ENCODE peak calls at places on chromosomes 16 and 17, in five cellular contexts. X, G, I, A and K are unnamed samples.

GRCh38 chr16:3952342-3953131 is 72.0 kb upstream of the CREBBP start:
- DNase-seq in G (no peak), X (no peak), I (no peak), A (peak), K (no peak)

GRCh38 chr17:73192219-73192893 is 499 bp upstream of the COG1 start:
- DNase-seq in X (peak), I (peak), A (no peak), G (peak), K (peak)

GRCh38 chr16:22692034-22692433 is 121.9 kb upstream of the HS3ST2 start:
- DNase-seq in I (peak), A (no peak), G (no peak), X (no peak), K (no peak)

GRCh38 chr16:83915081-83915480 is 16.2 kb downstream of the MLYCD start:
- DNase-seq in I (no peak), A (no peak), X (no peak), G (no peak), K (no peak)

GRCh38 chr16:17271687-17272086 is 199.1 kb downstream of the XYLT1 start:
- DNase-seq in I (no peak), A (no peak), G (no peak), X (peak), K (no peak)

GRCh38 chr17:62093188-62094155 is 28.4 kb upstream of the MED13 start:
- DNase-seq in I (peak), G (peak), X (no peak), A (no peak), K (no peak)

GRCh38 chr16:78321611-78322010 is 222.2 kb downstream of the WWOX start:
- DNase-seq in X (no peak), I (no peak), G (no peak), A (no peak), K (no peak)

GRCh38 chr17:58081641-58082340 is 1.4 kb upstream of the DYNLL2 start:
- DNase-seq in A (no peak), G (no peak), I (no peak), X (no peak), K (no peak)

GRCh38 chr16:14510939-14511797 is 118.9 kb downstream of the PARN start:
- DNase-seq in A (no peak), X (no peak), G (no peak), I (peak), K (no peak)

GRCh38 chr17:44324092-44324570 is 492 bp downstream of the SLC25A39 start:
- DNase-seq in I (peak), A (no peak), G (no peak), X (no peak), K (no peak)

GRCh38 chr17:41678907-41679739 is 9.6 kb upstream of the EIF1 start:
- DNase-seq in A (no peak), X (no peak), G (no peak), I (peak), K (no peak)

GRCh38 chr16:48393843-48394703 is 8.9 kb upstream of the SIAH1 start:
- DNase-seq in A (no peak), X (peak), G (no peak), I (peak), K (no peak)

GRCh38 chr17:67831268-67831667 is 6.0 kb downstream of the BPTF start:
- DNase-seq in A (no peak), X (no peak), I (no peak), G (no peak), K (no peak)

GRCh38 chr17:67834634-67835033 is 9.3 kb downstream of the BPTF start:
- DNase-seq in A (no peak), G (no peak), I (no peak), X (no peak), K (no peak)

GRCh38 chr17:67833134-67833533 is 7.8 kb downstream of the BPTF start:
- DNase-seq in A (no peak), I (no peak), X (no peak), G (no peak), K (no peak)

GRCh38 chr17:67836205-67836987 is 11.1 kb downstream of the BPTF start:
- DNase-seq in G (no peak), I (peak), A (no peak), X (no peak), K (no peak)

GRCh38 chr17:67833946-67834631 is 8.8 kb downstream of the BPTF start:
- DNase-seq in X (no peak), A (no peak), I (no peak), G (no peak), K (no peak)
- TF ChIP-seq CTCF in X (no peak), A (no peak), I (no peak), G (no peak), K (no peak)

GRCh38 chr17:75878174-75878998 is at the start of gene TRIM47:
- DNase-seq in I (peak), X (no peak), A (no peak), G (no peak), K (no peak)
- TF ChIP-seq CTCF in I (peak), X (no peak), A (no peak), G (no peak), K (no peak)

GRCh38 chr16:29720703-29721102 is 25.1 kb downstream of the C16orf54 start:
- DNase-seq in I (no peak), A (no peak), G (no peak), X (no peak), K (no peak)
- TF ChIP-seq CTCF in I (no peak), A (no peak), G (no peak), X (no peak), K (no peak)

GRCh38 chr16:10577305-10578202 is 2.8 kb downstream of the EMP2 start:
- DNase-seq in I (no peak), G (no peak), A (no peak), X (no peak), K (no peak)

GRCh38 chr16:10578474-10579316 is 1.7 kb downstream of the EMP2 start:
- DNase-seq in I (peak), A (no peak), G (no peak), X (no peak), K (no peak)

GRCh38 chr16:10579575-10579964 is 828 bp downstream of the EMP2 start:
- DNase-seq in G (no peak), I (no peak), X (no peak), A (no peak), K (no peak)

GRCh38 chr16:10581507-10581906 is 1.1 kb upstream of the EMP2 start:
- DNase-seq in X (no peak), G (no peak), A (no peak), I (no peak), K (no peak)

GRCh38 chr16:10579965-10580918 is at the start of gene EMP2:
- DNase-seq in X (no peak), I (peak), A (peak), G (peak), K (peak)
- TF ChIP-seq CTCF in X (no peak), I (peak), A (peak), G (peak), K (no peak)

GRCh38 chr17:2184993-2185931 is 118.3 kb downstream of the SMG6 start:
- DNase-seq in I (no peak), A (no peak), X (no peak), G (no peak), K (no peak)
- TF ChIP-seq CTCF in I (no peak), A (no peak), X (no peak), G (no peak), K (no peak)

GRCh38 chr17:65261152-65261551 is 124.0 kb downstream of the RGS9 start:
- DNase-seq in I (no peak), X (no peak), G (no peak), A (no peak), K (no peak)
- TF ChIP-seq CTCF in I (peak), X (no peak), G (no peak), A (no peak), K (no peak)

GRCh38 chr17:76142044-76143041 is 1.3 kb upstream of the FOXJ1 start:
- DNase-seq in I (no peak), G (no peak), A (no peak), X (no peak), K (no peak)

GRCh38 chr17:76140661-76141211 is 309 bp downstream of the FOXJ1 start:
- DNase-seq in I (no peak), X (no peak), A (no peak), G (no peak), K (no peak)

GRCh38 chr17:76139801-76140660 is 1.0 kb downstream of the FOXJ1 start:
- DNase-seq in A (no peak), I (no peak), X (no peak), G (peak), K (peak)

GRCh38 chr17:76139261-76139752 is 1.7 kb downstream of the FOXJ1 start:
- DNase-seq in G (no peak), I (no peak), A (no peak), X (no peak), K (no peak)

DNA sequence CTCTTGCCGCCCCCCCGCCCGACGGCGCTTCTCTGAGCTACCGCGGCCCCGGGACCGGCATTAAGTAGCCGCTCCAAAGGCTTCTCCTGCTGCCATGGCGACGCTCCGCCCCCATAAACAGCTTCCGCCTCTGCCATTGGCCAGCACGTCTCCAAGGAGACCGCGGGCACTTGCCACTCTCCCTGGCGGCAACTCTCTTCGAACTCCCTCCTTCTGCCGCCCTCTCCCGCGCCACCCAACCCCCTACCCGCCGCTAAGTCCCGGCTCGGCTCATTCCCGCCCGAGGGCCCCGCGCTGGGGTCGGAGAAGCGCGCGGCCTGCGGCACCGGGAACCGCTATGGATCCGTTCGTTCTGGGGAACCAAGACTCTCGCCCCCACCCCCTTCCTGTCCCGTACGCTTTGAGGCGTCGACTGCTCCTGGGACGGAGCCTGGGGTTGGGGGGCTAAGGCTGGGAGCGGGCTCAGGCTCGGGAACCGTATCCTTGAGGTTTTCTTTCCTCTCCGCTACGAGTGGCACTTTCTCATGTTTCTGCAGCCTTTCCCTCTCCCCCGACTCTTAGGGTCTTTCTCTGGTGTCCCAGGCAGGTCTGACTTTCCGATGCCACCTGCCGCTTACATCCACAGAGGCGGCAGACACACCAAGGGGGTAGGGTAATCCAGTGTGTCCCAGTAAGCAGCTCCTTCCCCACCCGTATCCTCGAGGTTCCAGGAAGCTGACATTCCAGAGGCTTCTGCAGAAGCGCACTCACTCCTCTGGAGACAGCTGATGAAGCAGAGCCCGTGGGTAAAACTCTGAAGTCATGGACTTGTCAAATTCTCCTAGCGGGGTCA is at the start of gene FOXJ1:
- DNase-seq in A (peak), G (peak), I (peak), X (peak), K (peak)
- TF ChIP-seq CTCF in A (no peak), G (no peak), I (no peak), X (no peak), K (no peak)

DNA sequence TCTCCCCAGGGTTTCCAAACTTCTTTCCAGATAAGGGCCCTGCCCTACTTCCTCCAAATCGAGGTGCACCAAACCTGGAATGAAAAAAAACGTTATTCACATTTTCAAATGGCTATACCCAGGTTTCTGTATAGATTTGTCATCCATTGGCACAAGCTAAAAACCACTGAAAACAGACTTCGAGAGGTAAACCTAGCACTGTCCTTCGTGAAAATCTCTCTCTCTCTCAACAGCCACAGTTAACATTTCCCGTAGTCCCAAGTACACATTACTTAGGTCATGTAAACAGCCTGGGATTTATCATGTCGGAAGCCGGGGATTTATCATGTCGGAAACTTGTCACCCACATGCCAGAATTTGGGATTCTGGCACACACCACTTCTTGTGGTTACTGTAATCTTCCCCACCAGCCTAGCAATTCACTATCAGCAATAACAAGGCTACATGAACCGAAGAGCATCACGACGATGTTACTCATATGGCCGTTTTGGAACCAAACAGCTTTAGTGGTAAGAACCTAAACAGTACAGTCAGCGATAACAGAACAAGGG is 1.2 kb downstream of the DDX5 start:
- DNase-seq in G (no peak), X (no peak), A (no peak), I (peak), K (no peak)
- TF ChIP-seq CTCF in G (no peak), X (no peak), A (no peak), I (no peak), K (no peak)

GRCh38 chr17:48469227-48469626 is 39.2 kb upstream of the SKAP1 start:
- DNase-seq in I (no peak), X (no peak), G (no peak), A (no peak), K (no peak)

GRCh38 chr17:48468299-48468698 is 38.3 kb upstream of the SKAP1 start:
- DNase-seq in A (no peak), G (no peak), I (no peak), X (no peak), K (no peak)

GRCh38 chr17:48472485-48473281 is 42.7 kb upstream of the SKAP1 start:
- DNase-seq in X (no peak), G (no peak), I (peak), A (no peak), K (no peak)

GRCh38 chr17:48471807-48472484 is 41.9 kb upstream of the SKAP1 start:
- DNase-seq in G (no peak), I (no peak), A (no peak), X (no peak), K (no peak)

GRCh38 chr17:48470388-48471034 is 40.5 kb upstream of the SKAP1 start:
- DNase-seq in A (no peak), I (peak), G (no peak), X (no peak), K (no peak)
- TF ChIP-seq CTCF in A (no peak), I (no peak), G (no peak), X (no peak), K (no peak)